ENCODE peak calls at places on chromosomes 12 and 14, in seven cellular contexts. One of them, this sample, is unnamed.

GRCh38 chr14:96253140-96253539 is 2.9 kb upstream of the BDKRB1 start:
- DNase-seq in pancreas: no peak
- DNase-seq in IMR-90: peak; percentile 98
- DNase-seq in suprapubic skin: no peak
- DNase-seq in Peyer's patch: no peak
- DNase-seq in heart right ventricle: no peak
- DNase-seq in heart left ventricle: no peak
- DNase-seq in this sample: no peak

GRCh38 chr12:92141585-92142244 is 3.9 kb downstream of the BTG1 start:
- DNase-seq in suprapubic skin: no peak
- DNase-seq in heart right ventricle: no peak
- DNase-seq in Peyer's patch: no peak
- DNase-seq in heart left ventricle: no peak
- DNase-seq in pancreas: no peak
- DNase-seq in IMR-90: no peak
- DNase-seq in this sample: no peak

GRCh38 chr14:77316872-77317271 is 3.8 kb downstream of the POMT2 start:
- DNase-seq in heart right ventricle: no peak
- DNase-seq in IMR-90: no peak
- DNase-seq in suprapubic skin: no peak
- DNase-seq in pancreas: no peak
- DNase-seq in Peyer's patch: no peak
- DNase-seq in heart left ventricle: no peak
- DNase-seq in this sample: no peak

GRCh38 chr14:63853831-63854293 is 1.1 kb downstream of the SYNE2 start:
- DNase-seq in Peyer's patch: peak; percentile 60
- DNase-seq in heart left ventricle: peak; percentile 44
- DNase-seq in heart right ventricle: peak; percentile 52
- DNase-seq in suprapubic skin: peak; percentile 83
- DNase-seq in pancreas: peak; percentile 67
- DNase-seq in IMR-90: peak; percentile 52
- DNase-seq in this sample: peak; percentile 76

GRCh38 chr14:73752297-73752992 is 38.3 kb upstream of the PNMA1 start:
- DNase-seq in Peyer's patch: peak; percentile 55
- DNase-seq in pancreas: no peak
- DNase-seq in IMR-90: peak; percentile 45
- DNase-seq in suprapubic skin: no peak
- DNase-seq in heart left ventricle: peak; percentile 80
- DNase-seq in heart right ventricle: peak; percentile 78
- DNase-seq in this sample: no peak

GRCh38 chr14:26163761-26164160 is 434.1 kb downstream of the NOVA1 start:
- DNase-seq in suprapubic skin: no peak
- DNase-seq in heart left ventricle: no peak
- DNase-seq in pancreas: no peak
- DNase-seq in IMR-90: peak; percentile 20
- DNase-seq in Peyer's patch: no peak
- DNase-seq in heart right ventricle: no peak
- DNase-seq in this sample: no peak

GRCh38 chr12:67223225-67223624 is 45.9 kb upstream of the CAND1 start:
- DNase-seq in IMR-90: no peak
- DNase-seq in heart left ventricle: no peak
- DNase-seq in Peyer's patch: peak; percentile 26
- DNase-seq in suprapubic skin: no peak
- DNase-seq in pancreas: no peak
- DNase-seq in heart right ventricle: no peak
- DNase-seq in this sample: no peak

GRCh38 chr12:130086777-130087176 is 75.5 kb upstream of the FZD10 start:
- DNase-seq in pancreas: no peak
- DNase-seq in Peyer's patch: no peak
- DNase-seq in heart left ventricle: no peak
- DNase-seq in suprapubic skin: no peak
- DNase-seq in IMR-90: no peak
- DNase-seq in heart right ventricle: no peak
- DNase-seq in this sample: no peak

GRCh38 chr12:16564675-16565074 is 41.3 kb downstream of the LMO3 start:
- DNase-seq in suprapubic skin: no peak
- DNase-seq in pancreas: no peak
- DNase-seq in heart right ventricle: no peak
- DNase-seq in heart left ventricle: no peak
- DNase-seq in Peyer's patch: no peak
- DNase-seq in IMR-90: no peak
- DNase-seq in this sample: no peak

GRCh38 chr12:92047058-92047826 is 98.4 kb downstream of the BTG1 start:
- DNase-seq in suprapubic skin: no peak
- DNase-seq in heart right ventricle: no peak
- DNase-seq in pancreas: no peak
- DNase-seq in IMR-90: peak; percentile 29
- DNase-seq in Peyer's patch: no peak
- DNase-seq in heart left ventricle: no peak
- DNase-seq in this sample: no peak

DNA sequence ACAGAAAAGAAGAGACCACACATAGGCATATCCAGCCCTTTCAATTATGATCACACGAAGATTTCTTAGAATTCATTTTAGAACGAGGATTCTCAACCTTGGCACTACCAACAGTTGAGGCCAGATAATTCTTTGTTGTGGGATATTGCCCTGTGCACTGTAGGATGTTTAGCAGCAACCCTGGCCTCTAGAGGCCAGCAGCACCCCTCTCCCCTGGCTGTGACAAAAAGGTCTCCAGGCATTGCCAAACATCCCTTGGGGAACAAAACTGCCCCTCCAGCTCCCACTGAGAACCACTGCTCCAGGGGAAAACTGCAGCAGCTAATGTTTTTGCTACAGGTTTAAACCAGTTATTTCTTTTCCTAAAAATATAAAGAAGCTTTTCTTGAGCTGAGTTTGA is 7.1 kb downstream of the NT5DC3 start:
- DNase-seq in IMR-90: no peak
- DNase-seq in Peyer's patch: no peak
- DNase-seq in pancreas: no peak
- DNase-seq in heart left ventricle: no peak
- DNase-seq in suprapubic skin: no peak
- DNase-seq in heart right ventricle: no peak
- DNase-seq in this sample: no peak
- H3K4me3 ChIP-seq in IMR-90: no peak overlapping the region
- H3K4me3 ChIP-seq in Peyer's patch: no peak overlapping the region
- H3K4me3 ChIP-seq in pancreas: no peak overlapping the region
- H3K4me3 ChIP-seq in heart left ventricle: no peak overlapping the region
- H3K4me3 ChIP-seq in suprapubic skin: no peak overlapping the region
- H3K4me3 ChIP-seq in heart right ventricle: no peak overlapping the region
- H3K4me3 ChIP-seq in this sample: peak overlapping the region; percentile 45

GRCh38 chr12:76255692-76256091 is 92.5 kb downstream of the BBS10 start:
- DNase-seq in pancreas: no peak
- DNase-seq in heart right ventricle: no peak
- DNase-seq in Peyer's patch: no peak
- DNase-seq in heart left ventricle: no peak
- DNase-seq in suprapubic skin: no peak
- DNase-seq in IMR-90: no peak
- DNase-seq in this sample: no peak

GRCh38 chr12:76259071-76259470 is 89.1 kb downstream of the BBS10 start:
- DNase-seq in heart left ventricle: no peak
- DNase-seq in IMR-90: peak; percentile 44
- DNase-seq in suprapubic skin: no peak
- DNase-seq in heart right ventricle: no peak
- DNase-seq in Peyer's patch: no peak
- DNase-seq in pancreas: no peak
- DNase-seq in this sample: no peak

GRCh38 chr12:76256341-76256740 is 91.9 kb downstream of the BBS10 start:
- DNase-seq in heart left ventricle: no peak
- DNase-seq in Peyer's patch: no peak
- DNase-seq in IMR-90: no peak
- DNase-seq in suprapubic skin: no peak
- DNase-seq in heart right ventricle: no peak
- DNase-seq in pancreas: no peak
- DNase-seq in this sample: no peak

GRCh38 chr12:76255281-76255680 is 92.9 kb downstream of the BBS10 start:
- DNase-seq in pancreas: no peak
- DNase-seq in Peyer's patch: no peak
- DNase-seq in heart right ventricle: no peak
- DNase-seq in IMR-90: no peak
- DNase-seq in heart left ventricle: no peak
- DNase-seq in suprapubic skin: no peak
- DNase-seq in this sample: no peak

DNA sequence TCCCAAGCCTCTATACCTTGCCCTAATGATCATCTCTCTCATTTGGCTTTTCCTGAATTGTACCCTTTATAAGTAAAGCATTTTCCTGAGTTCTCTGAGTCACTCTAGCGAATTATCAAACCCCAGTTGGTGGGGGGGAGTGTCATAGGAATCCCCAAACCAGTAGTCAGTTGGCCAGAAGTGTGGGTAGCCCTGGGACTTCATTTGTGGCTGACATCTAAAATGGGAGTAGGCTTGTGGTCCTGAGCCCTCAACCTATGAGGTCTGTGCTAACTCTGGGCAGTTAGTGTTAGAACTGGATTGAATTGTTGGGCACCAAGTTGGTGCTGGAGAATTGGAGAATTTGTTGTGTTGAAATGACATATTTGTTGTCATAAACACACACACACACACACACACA is 91.3 kb downstream of the BBS10 start:
- DNase-seq in Peyer's patch: no peak
- DNase-seq in suprapubic skin: no peak
- DNase-seq in heart right ventricle: no peak
- DNase-seq in heart left ventricle: no peak
- DNase-seq in pancreas: no peak
- DNase-seq in IMR-90: no peak
- DNase-seq in this sample: no peak
- H3K27ac ChIP-seq in Peyer's patch: no peak overlapping the region
- H3K27ac ChIP-seq in suprapubic skin: no peak overlapping the region
- H3K27ac ChIP-seq in heart right ventricle: no peak overlapping the region
- H3K27ac ChIP-seq in heart left ventricle: no peak overlapping the region
- H3K27ac ChIP-seq in pancreas: no peak overlapping the region
- H3K27ac ChIP-seq in IMR-90: no peak overlapping the region
- H3K27ac ChIP-seq in this sample: no peak overlapping the region

DNA sequence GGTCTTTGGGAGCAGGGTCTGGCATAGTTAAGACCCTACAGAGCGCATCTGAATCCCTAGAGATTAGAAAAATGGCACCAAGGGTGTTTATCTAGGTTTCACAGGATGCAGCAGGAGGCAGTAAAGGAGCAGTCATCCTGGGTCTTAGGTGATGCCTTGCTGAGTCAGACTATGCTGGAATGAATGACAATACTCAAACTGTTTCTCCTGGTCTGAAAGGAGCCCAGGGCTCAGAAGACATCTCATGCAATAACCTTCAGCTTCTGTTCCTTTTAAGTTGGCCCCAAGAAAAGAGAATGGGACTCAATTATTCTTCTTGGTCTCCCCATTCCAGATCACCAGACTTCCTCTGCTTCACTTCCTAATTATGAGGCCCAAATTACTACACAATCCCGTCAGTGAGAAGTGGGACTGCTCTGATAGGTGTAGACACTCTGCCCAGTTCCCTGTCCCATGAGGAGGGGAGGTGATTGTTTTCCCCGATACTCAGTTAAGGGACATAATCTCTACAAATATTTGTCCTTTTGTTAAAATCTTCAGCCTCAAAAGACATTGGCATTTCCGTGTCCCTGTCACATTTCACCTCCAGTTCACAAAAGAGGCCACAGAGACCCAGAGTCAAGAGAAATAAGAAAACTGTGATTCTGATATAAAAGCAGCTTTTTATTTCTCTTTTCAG is 14.8 kb upstream of the APOF start:
- DNase-seq in suprapubic skin: no peak
- DNase-seq in heart right ventricle: no peak
- DNase-seq in heart left ventricle: no peak
- DNase-seq in Peyer's patch: no peak
- DNase-seq in IMR-90: peak; percentile 62
- DNase-seq in pancreas: no peak
- DNase-seq in this sample: no peak
- TF ChIP-seq CTCF in suprapubic skin: no peak
- TF ChIP-seq CTCF in heart right ventricle: no peak
- TF ChIP-seq CTCF in heart left ventricle: no peak
- TF ChIP-seq CTCF in Peyer's patch: no peak
- TF ChIP-seq CTCF in IMR-90: peak; percentile 52
- TF ChIP-seq CTCF in pancreas: no peak
- TF ChIP-seq CTCF in this sample: no peak

GRCh38 chr12:9240776-9241175 is 32.6 kb upstream of the PZP start:
- DNase-seq in pancreas: no peak
- DNase-seq in Peyer's patch: no peak
- DNase-seq in suprapubic skin: no peak
- DNase-seq in IMR-90: no peak
- DNase-seq in heart left ventricle: no peak
- DNase-seq in heart right ventricle: peak; percentile 13
- DNase-seq in this sample: no peak
- H3K4me3 ChIP-seq in pancreas: peak overlapping the region; percentile 20
- H3K4me3 ChIP-seq in Peyer's patch: no peak overlapping the region
- H3K4me3 ChIP-seq in suprapubic skin: peak overlapping the region; percentile 48
- H3K4me3 ChIP-seq in IMR-90: no peak overlapping the region
- H3K4me3 ChIP-seq in heart left ventricle: no peak overlapping the region
- H3K4me3 ChIP-seq in heart right ventricle: peak overlapping the region; percentile 60
- H3K4me3 ChIP-seq in this sample: peak overlapping the region; percentile 61

GRCh38 chr14:102049258-102050025 is 37.4 kb downstream of the HSP90AA1 start:
- DNase-seq in suprapubic skin: no peak
- DNase-seq in heart right ventricle: no peak
- DNase-seq in heart left ventricle: no peak
- DNase-seq in Peyer's patch: no peak
- DNase-seq in pancreas: no peak
- DNase-seq in IMR-90: no peak
- DNase-seq in this sample: no peak

GRCh38 chr14:102047808-102048540 is 38.9 kb downstream of the HSP90AA1 start:
- DNase-seq in suprapubic skin: no peak
- DNase-seq in heart left ventricle: no peak
- DNase-seq in heart right ventricle: no peak
- DNase-seq in IMR-90: no peak
- DNase-seq in pancreas: no peak
- DNase-seq in Peyer's patch: no peak
- DNase-seq in this sample: no peak

GRCh38 chr14:102050026-102050405 is 36.8 kb downstream of the HSP90AA1 start:
- DNase-seq in Peyer's patch: no peak
- DNase-seq in suprapubic skin: no peak
- DNase-seq in IMR-90: no peak
- DNase-seq in pancreas: no peak
- DNase-seq in heart left ventricle: no peak
- DNase-seq in heart right ventricle: no peak
- DNase-seq in this sample: no peak

GRCh38 chr14:102052522-102052921 is 34.3 kb downstream of the HSP90AA1 start:
- DNase-seq in heart right ventricle: no peak
- DNase-seq in pancreas: no peak
- DNase-seq in heart left ventricle: no peak
- DNase-seq in Peyer's patch: no peak
- DNase-seq in IMR-90: no peak
- DNase-seq in suprapubic skin: no peak
- DNase-seq in this sample: no peak

DNA sequence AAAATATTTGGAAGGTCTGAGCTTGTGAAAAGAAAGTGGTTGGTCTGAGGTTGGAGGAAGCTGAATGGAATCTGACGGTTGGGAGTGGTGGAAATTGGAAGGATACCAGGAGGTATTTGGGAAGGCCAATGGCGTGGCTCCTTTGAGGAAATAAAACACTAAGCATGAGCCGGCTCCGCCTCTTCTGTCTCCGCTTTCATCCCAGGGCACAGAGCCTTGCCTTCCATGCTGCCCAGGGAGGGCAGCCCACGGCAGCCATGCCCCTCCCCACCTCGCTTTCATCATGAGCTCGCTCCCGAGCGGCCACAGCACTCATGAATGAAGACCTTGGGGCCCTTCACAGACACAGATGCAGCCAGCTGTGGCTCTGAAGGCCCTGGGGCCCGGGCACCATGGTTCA is 36.2 kb downstream of the HSP90AA1 start:
- DNase-seq in pancreas: no peak
- DNase-seq in heart right ventricle: no peak
- DNase-seq in Peyer's patch: no peak
- DNase-seq in IMR-90: peak; percentile 82
- DNase-seq in suprapubic skin: no peak
- DNase-seq in heart left ventricle: no peak
- DNase-seq in this sample: no peak
- H3K27ac ChIP-seq in pancreas: no peak overlapping the region
- H3K27ac ChIP-seq in heart right ventricle: no peak overlapping the region
- H3K27ac ChIP-seq in Peyer's patch: no peak overlapping the region
- H3K27ac ChIP-seq in IMR-90: no peak overlapping the region
- H3K27ac ChIP-seq in suprapubic skin: no peak overlapping the region
- H3K27ac ChIP-seq in heart left ventricle: no peak overlapping the region
- H3K27ac ChIP-seq in this sample: no peak overlapping the region

This sample was measured in coronary artery.